ENCODE peak calls at places on chromosome 22, in ten cellular contexts. P, D, K, A, N, S, Y, E, M and H are unnamed samples.
A peak's percentile ranks its signal among the peaks of the same experiment; 100 is the strongest.

GRCh38 chr22:39839917-39840510 is 53.5 kb downstream of the ENTHD1 start:
- DNase-seq in E (no peak), D (no peak), Y (no peak), P (no peak), A (no peak), S (peak; percentile 31), M (no peak), K (no peak), N (no peak), H (no peak)

GRCh38 chr22:48979482-48979881 is 848.2 kb downstream of the BRD1 start:
- DNase-seq in N (no peak), A (no peak), Y (no peak), K (no peak), D (no peak), S (no peak), E (no peak), M (no peak), P (no peak), H (peak; percentile 77)

GRCh38 chr22:49566141-49566541 is 261.5 kb downstream of the BRD1 start:
- DNase-seq in P (no peak), E (no peak), M (no peak), D (no peak), A (no peak), S (peak; percentile 14), N (peak; percentile 55), Y (no peak), K (no peak), H (peak; percentile 34)

GRCh38 chr22:22865311-22866072 is 22.1 kb upstream of the IGLL5 start:
- DNase-seq in N (no peak), Y (no peak), P (peak; percentile 40), K (no peak), E (no peak), A (no peak), M (peak; percentile 61), D (peak; percentile 16), S (peak; percentile 46), H (no peak)

GRCh38 chr22:47092896-47093311 is 330.5 kb downstream of the TBC1D22A start:
- DNase-seq in D (peak; percentile 88), N (peak; percentile 92), E (no peak), A (no peak), S (no peak), K (no peak), P (no peak), Y (peak; percentile 89), M (peak; percentile 23), H (peak; percentile 46)

GRCh38 chr22:37564111-37564711 is 3.9 kb downstream of the CDC42EP1 start:
- DNase-seq in N (peak; percentile 82), K (no peak), P (no peak), A (no peak), E (no peak), D (peak; percentile 93), Y (peak; percentile 81), M (no peak), S (no peak), H (no peak)

GRCh38 chr22:37777122-37777687 is 30.5 kb upstream of the GCAT start:
- DNase-seq in Y (peak; percentile 91), D (peak; percentile 59), S (no peak), N (peak; percentile 94), P (no peak), A (no peak), E (peak; percentile 43), M (peak; percentile 88), K (no peak), H (no peak)

GRCh38 chr22:39439170-39439569 is 17.6 kb upstream of the MGAT3 start:
- DNase-seq in M (peak; percentile 41), D (peak; percentile 79), S (no peak), K (no peak), E (no peak), A (no peak), P (no peak), N (peak; percentile 90), Y (peak; percentile 61), H (no peak)

GRCh38 chr22:46770151-46770641 is 7.7 kb downstream of the TBC1D22A start:
- DNase-seq in A (no peak), N (no peak), P (no peak), Y (no peak), M (no peak), D (no peak), E (no peak), K (no peak), S (no peak), H (no peak)

GRCh38 chr22:29207562-29208501 is 2.1 kb downstream of the EMID1 start:
- DNase-seq in E (no peak), K (no peak), N (peak; percentile 84), M (no peak), A (no peak), S (no peak), P (no peak), Y (no peak), D (no peak), H (peak; percentile 22)
- H3K4me3 ChIP-seq in E (no peak overlapping the region), K (no peak overlapping the region), N (no peak overlapping the region), M (no peak overlapping the region), A (no peak overlapping the region), S (no peak overlapping the region), P (no peak overlapping the region), Y (no peak overlapping the region), D (no peak overlapping the region), H (no peak overlapping the region)

GRCh38 chr22:50676211-50676636 is 3.6 kb downstream of the SHANK3 start:
- DNase-seq in E (no peak), Y (no peak), P (peak; percentile 18), S (no peak), K (no peak), D (no peak), A (no peak), N (peak; percentile 53), M (no peak), H (no peak)

GRCh38 chr22:50676661-50677492 is 4.3 kb downstream of the SHANK3 start:
- DNase-seq in A (no peak), E (no peak), P (peak; percentile 47), K (no peak), S (no peak), N (peak; percentile 82), D (no peak), Y (no peak), M (no peak), H (no peak)

GRCh38 chr22:50674606-50675552 is 2.3 kb downstream of the SHANK3 start:
- DNase-seq in E (no peak), Y (peak; percentile 26), S (peak; percentile 48), K (no peak), D (peak; percentile 38), N (peak; percentile 85), P (peak; percentile 52), A (peak; percentile 59), M (no peak), H (peak; percentile 99)

GRCh38 chr22:50674127-50674493 is 1.5 kb downstream of the SHANK3 start:
- DNase-seq in S (no peak), P (no peak), D (no peak), N (peak; percentile 60), M (no peak), K (no peak), A (no peak), Y (no peak), E (no peak), H (peak; percentile 94)

DNA sequence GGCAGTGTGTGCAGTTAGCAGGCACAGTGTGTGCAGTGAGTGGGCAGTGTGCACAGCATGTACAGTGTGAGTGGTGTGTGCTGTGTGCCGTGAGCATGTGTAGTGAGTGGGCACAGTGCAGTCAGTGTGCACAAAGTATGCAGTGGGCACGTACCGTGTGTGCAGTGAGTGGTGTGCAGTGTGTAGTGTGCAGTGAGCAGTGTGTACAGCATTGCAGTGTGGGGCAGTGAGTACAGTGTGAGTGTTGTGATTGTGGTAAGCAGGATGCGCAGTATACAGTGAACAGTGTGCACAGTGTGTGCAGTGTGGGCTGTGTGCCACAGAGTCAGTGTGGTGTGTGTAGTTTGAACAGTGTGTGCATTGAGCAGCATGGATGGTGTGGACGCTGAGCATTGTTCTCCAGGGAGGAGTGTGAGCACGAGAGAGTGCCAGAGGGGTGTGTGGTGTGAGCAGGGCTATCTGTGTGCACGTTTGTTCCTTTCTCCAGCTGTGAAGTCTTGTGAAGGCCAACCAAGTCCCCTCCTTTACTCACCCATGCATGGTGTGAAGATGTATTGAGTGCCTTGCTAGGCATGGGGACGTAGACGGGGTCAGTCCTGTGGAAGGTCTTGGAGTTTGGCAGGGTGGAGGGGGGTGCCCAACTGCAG is 3.1 kb downstream of the SHANK3 start:
- DNase-seq in K (no peak), E (no peak), A (no peak), N (peak; percentile 83), S (no peak), Y (no peak), M (no peak), D (no peak), P (peak; percentile 40), H (no peak)
- H3K4me3 ChIP-seq in K (no peak overlapping the region), E (peak overlapping the region; percentile 60), A (peak overlapping the region; percentile 90), N (no peak overlapping the region), S (no peak overlapping the region), Y (no peak overlapping the region), M (no peak overlapping the region), D (no peak overlapping the region), P (peak overlapping the region; percentile 43), H (peak overlapping the region; percentile 51)

DNA sequence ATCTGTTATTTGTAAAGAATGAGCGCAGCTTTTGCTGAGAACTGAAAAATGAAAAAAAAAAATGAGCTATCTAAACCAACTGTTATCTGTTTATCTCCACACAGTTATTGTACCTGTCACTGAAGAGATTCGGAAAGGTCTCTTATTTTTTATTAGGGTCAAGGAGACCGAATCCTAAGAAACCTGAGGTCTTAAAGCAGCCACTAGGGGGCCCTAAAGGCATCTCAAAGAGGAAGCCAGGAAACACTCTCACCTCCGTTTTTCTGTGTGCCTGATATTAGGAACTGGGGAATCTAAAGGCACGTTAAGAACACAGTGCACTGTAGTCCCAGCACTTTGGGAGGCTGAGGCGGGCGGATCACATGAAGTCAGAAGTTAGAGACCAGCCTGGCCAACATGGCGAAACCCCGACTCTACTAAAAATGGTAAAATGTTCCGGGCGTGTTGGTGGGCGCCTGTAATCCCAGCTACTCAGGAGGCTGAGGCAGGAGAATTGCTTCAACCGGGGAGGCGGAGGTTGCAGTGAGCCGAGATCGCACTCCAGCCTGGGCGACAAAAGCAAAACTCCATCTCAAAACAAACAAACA is 3.5 kb upstream of the LARGE1 start:
- DNase-seq in D (peak; percentile 82), N (peak; percentile 94), E (no peak), A (peak; percentile 78), K (peak; percentile 77), Y (peak; percentile 59), P (peak; percentile 76), S (no peak), M (peak; percentile 57), H (peak; percentile 72)
- H3K4me3 ChIP-seq in D (no peak overlapping the region), N (no peak overlapping the region), E (peak overlapping the region; percentile 69), A (no peak overlapping the region), K (no peak overlapping the region), Y (no peak overlapping the region), P (no peak overlapping the region), S (no peak overlapping the region), M (no peak overlapping the region), H (no peak overlapping the region)

DNA sequence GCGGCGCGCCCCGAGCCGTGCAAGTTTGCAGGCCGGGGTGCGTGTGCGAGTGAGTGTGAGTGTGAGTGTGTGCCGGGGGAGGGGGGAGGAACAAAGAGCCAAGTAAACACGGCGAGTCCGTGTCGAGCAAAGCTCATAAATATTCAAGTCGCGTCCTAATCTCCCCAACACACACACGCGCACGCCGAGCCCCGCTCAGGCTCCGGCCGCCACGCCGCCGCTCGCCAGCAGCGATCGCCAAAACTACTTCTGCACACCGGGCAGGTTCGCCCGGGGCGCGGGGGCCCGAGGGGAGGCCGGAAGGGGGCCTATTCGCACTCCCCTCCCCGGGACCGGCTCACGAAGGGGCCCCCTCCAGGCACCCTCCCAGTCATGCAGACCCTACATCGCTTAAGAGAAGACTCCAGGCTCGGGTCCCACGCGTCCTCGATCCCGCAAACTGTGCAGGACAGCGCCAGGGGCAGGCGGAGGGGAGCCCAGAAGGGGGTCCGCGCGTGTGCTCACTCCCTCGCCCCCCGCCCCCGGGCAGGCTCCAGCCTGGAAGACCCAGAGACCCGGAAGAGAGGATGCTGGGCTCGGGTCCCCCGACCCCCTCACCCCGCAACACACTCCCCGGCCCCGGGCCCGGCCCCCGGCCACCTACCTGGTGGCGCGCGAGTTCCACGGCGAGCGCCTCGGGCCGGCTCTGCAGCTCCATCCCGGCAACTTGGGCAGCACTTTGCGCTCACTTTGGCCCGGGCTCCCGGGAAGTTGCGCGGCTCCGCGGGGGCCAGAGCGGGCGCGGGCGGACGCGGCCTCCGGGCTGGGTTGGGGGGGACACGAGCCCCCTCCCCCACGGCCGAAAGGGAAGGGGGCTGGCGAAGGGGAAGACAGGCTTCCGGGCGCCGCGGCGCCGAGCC is 703 bp downstream of the PHF21B start:
- DNase-seq in M (peak; percentile 9), Y (no peak), N (peak; percentile 94), A (peak; percentile 46), E (peak; percentile 15), S (no peak), K (no peak), P (no peak), D (peak; percentile 21), H (peak; percentile 82)
- H3K4me3 ChIP-seq in M (peak overlapping the region; percentile 46), Y (no peak overlapping the region), N (no peak overlapping the region), A (peak overlapping the region; percentile 90), E (peak overlapping the region; percentile 62), S (no peak overlapping the region), K (peak overlapping the region; percentile 61), P (peak overlapping the region; percentile 65), D (peak overlapping the region; percentile 60), H (peak overlapping the region; percentile 86)